ENCODE peak calls at places on chromosomes 1 and 21, in six cellular contexts. W is GM12878, S is HCT116, L is K562, Y is endothelial cell of umbilical vein, C is HepG2. E is an unnamed sample.

GRCh38 chr1:99648107-99648506 is 2.2 kb downstream of the PALMD start:
- DNase-seq in W (no peak), S (peak), L (peak), Y (peak), C (peak), E (no peak)

GRCh38 chr1:84103197-84103992 is 40.7 kb upstream of the PRKACB start:
- DNase-seq in W (no peak), S (peak), L (peak), Y (peak), C (peak), E (peak)

GRCh38 chr21:46585191-46585953 is 19.5 kb downstream of the S100B start:
- DNase-seq in W (no peak), S (no peak), L (no peak), Y (no peak), C (no peak), E (no peak)

GRCh38 chr1:42035205-42035829 is 116.6 kb upstream of the HIVEP3 start:
- DNase-seq in W (no peak), S (peak), L (peak), Y (peak), C (no peak), E (peak)

GRCh38 chr1:218521414-218522169 is 176.5 kb downstream of the TGFB2 start:
- DNase-seq in W (no peak), S (peak), L (peak), Y (peak), C (peak), E (peak)

GRCh38 chr1:114668373-114668772 is 1.5 kb downstream of the DENND2C start:
- DNase-seq in W (no peak), S (no peak), L (no peak), Y (no peak), C (no peak), E (no peak)

GRCh38 chr21:19864456-19864855 is 1133.8 kb upstream of the NCAM2 start:
- DNase-seq in W (no peak), S (no peak), L (no peak), Y (no peak), C (no peak), E (no peak)

GRCh38 chr1:19756480-19756879 is 43.2 kb downstream of the TMCO4 start:
- DNase-seq in W (no peak), S (no peak), L (no peak), Y (no peak), C (no peak), E (no peak)

GRCh38 chr21:45265721-45266517 is 21.8 kb downstream of the POFUT2 start:
- DNase-seq in W (no peak), S (no peak), L (no peak), Y (no peak), C (no peak), E (no peak)

GRCh38 chr21:44083631-44084291 is 23.4 kb upstream of the PWP2 start:
- DNase-seq in W (no peak), S (no peak), L (no peak), Y (peak), C (no peak), E (no peak)

GRCh38 chr1:68826861-68827260 is 330.0 kb upstream of the DEPDC1 start:
- DNase-seq in W (no peak), S (no peak), L (no peak), Y (no peak), C (no peak), E (no peak)

GRCh38 chr1:203626910-203627246 is 246 bp downstream of the ATP2B4 start:
- DNase-seq in W (no peak), S (no peak), L (no peak), Y (no peak), C (no peak), E (no peak)

GRCh38 chr1:87757700-87758099 is 429.0 kb downstream of the LMO4 start:
- DNase-seq in W (no peak), S (no peak), L (no peak), Y (no peak), C (no peak), E (peak)

GRCh38 chr1:185973645-185974044 is 239.5 kb downstream of the HMCN1 start:
- DNase-seq in W (no peak), S (no peak), L (no peak), Y (no peak), C (no peak), E (peak)

GRCh38 chr1:177569476-177569875 is 398.7 kb downstream of the BRINP2 start:
- DNase-seq in W (no peak), S (no peak), L (no peak), Y (no peak), C (no peak), E (peak)

GRCh38 chr1:41514381-41514780 is 29.9 kb upstream of the EDN2 start:
- DNase-seq in W (no peak), S (no peak), L (no peak), Y (no peak), C (no peak), E (no peak)

GRCh38 chr1:7418442-7419080 is 352.5 kb upstream of the VAMP3 start:
- DNase-seq in W (no peak), S (no peak), L (no peak), Y (no peak), C (no peak), E (no peak)

GRCh38 chr1:227622739-227623475 is 59.6 kb downstream of the ZNF678 start:
- DNase-seq in W (no peak), S (no peak), L (no peak), Y (no peak), C (no peak), E (no peak)

GRCh38 chr1:66273674-66274073 is 260.3 kb upstream of the SGIP1 start:
- DNase-seq in W (no peak), S (no peak), L (no peak), Y (no peak), C (no peak), E (no peak)

GRCh38 chr1:223609066-223609465 is 56.4 kb downstream of the CAPN8 start:
- DNase-seq in W (no peak), S (no peak), L (no peak), Y (no peak), C (no peak), E (no peak)

GRCh38 chr1:39676951-39677350 is 5.0 kb upstream of the NT5C1A start:
- DNase-seq in W (no peak), S (no peak), L (no peak), Y (no peak), C (no peak), E (no peak)

GRCh38 chr1:40301066-40301465 is 16.0 kb downstream of the COL9A2 start:
- DNase-seq in W (no peak), S (no peak), L (no peak), Y (no peak), C (no peak), E (no peak)

GRCh38 chr1:7252411-7253117 is 467.3 kb downstream of the CAMTA1 start:
- DNase-seq in W (no peak), S (no peak), L (no peak), Y (no peak), C (no peak), E (no peak)

GRCh38 chr21:35559128-35559831 is 501.0 kb downstream of the SETD4 start:
- DNase-seq in W (no peak), S (no peak), L (no peak), Y (no peak), C (no peak), E (peak)

GRCh38 chr1:213983589-213984386 is 4.0 kb upstream of the PROX1 start:
- DNase-seq in W (no peak), S (no peak), L (no peak), Y (no peak), C (no peak), E (no peak)

GRCh38 chr1:232249335-232249734 is 380.6 kb downstream of the SIPA1L2 start:
- DNase-seq in W (no peak), S (no peak), L (no peak), Y (no peak), C (no peak), E (no peak)

GRCh38 chr1:20727746-20728316 is 4.7 kb downstream of the SH2D5 start:
- DNase-seq in W (no peak), S (no peak), L (peak), Y (no peak), C (no peak), E (no peak)

GRCh38 chr1:35769759-35770446 is at the start of gene CLSPN:
- DNase-seq in W (peak), S (peak), L (peak), Y (peak), C (peak), E (peak)
- TF ChIP-seq POLR2A in W (peak), S (peak), L (peak), Y (peak), C (peak), E (peak)

DNA sequence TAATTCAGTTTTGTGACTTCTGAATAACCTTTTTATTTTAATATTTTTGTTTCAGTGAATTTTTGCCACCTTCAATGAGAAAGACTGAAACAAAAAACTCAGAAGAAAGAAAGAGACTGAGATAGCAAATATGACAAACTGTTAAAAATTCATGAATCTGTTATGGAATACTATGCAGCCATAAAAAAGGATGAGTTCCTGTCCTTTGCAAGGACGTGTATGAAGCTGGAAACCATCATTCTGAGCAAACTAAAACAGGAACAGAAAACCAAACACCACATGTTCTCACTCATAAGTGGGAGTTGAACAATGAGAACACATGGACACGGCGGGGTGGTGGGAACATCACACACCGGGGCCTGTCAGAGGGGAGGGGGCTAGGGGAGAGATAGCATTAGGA is 193.4 kb upstream of the FGGY start:
- DNase-seq in W (no peak), S (no peak), L (no peak), Y (no peak), C (no peak), E (no peak)
- H3K9ac ChIP-seq in W (no peak), S (no peak), L (no peak), Y (no peak), C (no peak), E (no peak)

GRCh38 chr1:160640359-160641123 is 6.3 kb downstream of the SLAMF1 start:
- DNase-seq in W (no peak), S (no peak), L (peak), Y (no peak), C (no peak), E (no peak)

GRCh38 chr1:160637821-160638539 is 8.9 kb downstream of the SLAMF1 start:
- DNase-seq in W (no peak), S (no peak), L (no peak), Y (peak), C (peak), E (no peak)

GRCh38 chr1:160638540-160638857 is 8.3 kb downstream of the SLAMF1 start:
- DNase-seq in W (no peak), S (no peak), L (no peak), Y (no peak), C (no peak), E (no peak)

GRCh38 chr1:160638926-160639325 is 7.9 kb downstream of the SLAMF1 start:
- DNase-seq in W (no peak), S (no peak), L (no peak), Y (no peak), C (peak), E (no peak)

GRCh38 chr1:160639652-160640051 is 7.2 kb downstream of the SLAMF1 start:
- DNase-seq in W (no peak), S (no peak), L (no peak), Y (peak), C (no peak), E (no peak)
- TF ChIP-seq POLR2A in W (peak), S (no peak), L (no peak), Y (no peak), C (no peak), E (no peak)

DNA sequence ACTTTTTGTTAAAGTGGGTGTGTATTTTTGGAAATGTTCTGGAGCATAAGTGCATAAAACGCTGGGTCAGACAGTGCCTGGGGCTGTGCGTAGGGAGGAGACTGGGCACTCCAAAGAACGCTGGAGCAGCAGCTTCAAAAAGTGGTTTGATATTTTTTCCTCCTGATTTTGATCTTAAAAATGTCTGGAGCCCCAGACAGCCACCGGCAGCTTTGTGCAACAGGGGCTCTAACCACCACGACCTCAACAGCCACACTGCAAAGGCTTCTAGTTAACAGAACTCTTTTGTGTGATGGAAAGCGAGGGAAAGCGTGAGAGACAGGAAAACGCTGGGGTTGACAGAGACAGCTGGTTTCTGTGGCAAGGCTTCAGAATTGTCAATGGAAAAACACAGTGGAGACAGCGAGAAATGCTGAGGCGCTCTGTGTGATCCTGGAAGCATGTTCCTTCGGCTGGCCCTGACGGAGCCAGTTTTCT is 363.4 kb upstream of the CAMK1G start:
- DNase-seq in W (no peak), S (no peak), L (no peak), Y (no peak), C (no peak), E (no peak)
- H3K9ac ChIP-seq in W (no peak), S (no peak), L (no peak), Y (no peak), C (no peak), E (no peak)